ENCODE peak calls at places on chromosomes 13 and 19, in five cellular contexts. One of them, this sample, is unnamed.

GRCh38 chr13:78680611-78681010 is 21.7 kb upstream of the OBI1 start:
- DNase-seq in fibroblast of lung: no peak
- DNase-seq in right lobe of liver: no peak
- DNase-seq in transverse colon: no peak
- DNase-seq in tibial nerve: no peak
- DNase-seq in this sample: no peak

GRCh38 chr13:49292742-49293498 is 45.2 kb downstream of the CDADC1 start:
- DNase-seq in fibroblast of lung: peak
- DNase-seq in right lobe of liver: peak
- DNase-seq in transverse colon: no peak
- DNase-seq in tibial nerve: no peak
- DNase-seq in this sample: no peak

GRCh38 chr19:3723110-3723488 is 14.9 kb downstream of the TJP3 start:
- DNase-seq in right lobe of liver: no peak
- DNase-seq in tibial nerve: no peak
- DNase-seq in fibroblast of lung: no peak
- DNase-seq in transverse colon: no peak
- DNase-seq in this sample: no peak

GRCh38 chr13:27384285-27384684 is 40.1 kb upstream of the GTF3A start:
- DNase-seq in tibial nerve: no peak
- DNase-seq in fibroblast of lung: no peak
- DNase-seq in right lobe of liver: no peak
- DNase-seq in transverse colon: no peak
- DNase-seq in this sample: no peak

GRCh38 chr19:959935-960502 is 24.1 kb upstream of the WDR18 start:
- DNase-seq in fibroblast of lung: no peak
- DNase-seq in tibial nerve: no peak
- DNase-seq in right lobe of liver: no peak
- DNase-seq in transverse colon: no peak
- DNase-seq in this sample: no peak

GRCh38 chr19:32669205-32669785 is 5.7 kb downstream of the ANKRD27 start:
- DNase-seq in right lobe of liver: no peak
- DNase-seq in transverse colon: no peak
- DNase-seq in fibroblast of lung: no peak
- DNase-seq in tibial nerve: no peak
- DNase-seq in this sample: no peak

GRCh38 chr19:54021363-54021762 is 29.9 kb downstream of the CACNG6 start:
- DNase-seq in right lobe of liver: no peak
- DNase-seq in fibroblast of lung: no peak
- DNase-seq in transverse colon: no peak
- DNase-seq in tibial nerve: no peak
- DNase-seq in this sample: no peak

GRCh38 chr13:98785968-98786367 is 33.5 kb upstream of the SLC15A1 start:
- DNase-seq in right lobe of liver: no peak
- DNase-seq in tibial nerve: no peak
- DNase-seq in fibroblast of lung: no peak
- DNase-seq in transverse colon: no peak
- DNase-seq in this sample: no peak

GRCh38 chr13:35471466-35472307 is 4.8 kb downstream of the MAB21L1 start:
- DNase-seq in transverse colon: no peak
- DNase-seq in right lobe of liver: no peak
- DNase-seq in tibial nerve: no peak
- DNase-seq in fibroblast of lung: no peak
- DNase-seq in this sample: no peak

GRCh38 chr13:110233682-110234280 is 73.2 kb downstream of the COL4A1 start:
- DNase-seq in tibial nerve: no peak
- DNase-seq in right lobe of liver: no peak
- DNase-seq in fibroblast of lung: no peak
- DNase-seq in transverse colon: no peak
- DNase-seq in this sample: no peak

GRCh38 chr13:36297600-36298338 is at the start of gene CCDC169:
- DNase-seq in transverse colon: peak
- DNase-seq in fibroblast of lung: peak
- DNase-seq in tibial nerve: peak
- DNase-seq in right lobe of liver: peak
- DNase-seq in this sample: peak

GRCh38 chr19:38412961-38413360 is 10.1 kb downstream of the FAM98C start:
- DNase-seq in transverse colon: no peak
- DNase-seq in fibroblast of lung: no peak
- DNase-seq in right lobe of liver: no peak
- DNase-seq in tibial nerve: no peak
- DNase-seq in this sample: no peak

GRCh38 chr19:23822735-23823134 is 64.0 kb upstream of the ZNF681 start:
- DNase-seq in right lobe of liver: no peak
- DNase-seq in fibroblast of lung: no peak
- DNase-seq in tibial nerve: no peak
- DNase-seq in transverse colon: no peak
- DNase-seq in this sample: no peak

GRCh38 chr13:27135023-27135422 is 36.6 kb downstream of the USP12 start:
- DNase-seq in transverse colon: no peak
- DNase-seq in tibial nerve: no peak
- DNase-seq in fibroblast of lung: no peak
- DNase-seq in right lobe of liver: no peak
- DNase-seq in this sample: no peak

GRCh38 chr13:111241862-111242261 is 78.6 kb upstream of the TEX29 start:
- DNase-seq in transverse colon: no peak
- DNase-seq in fibroblast of lung: no peak
- DNase-seq in right lobe of liver: no peak
- DNase-seq in tibial nerve: no peak
- DNase-seq in this sample: no peak

GRCh38 chr19:53772943-53773342 is 51.2 kb downstream of the NLRP12 start:
- DNase-seq in fibroblast of lung: peak
- DNase-seq in transverse colon: peak
- DNase-seq in right lobe of liver: peak
- DNase-seq in tibial nerve: peak
- DNase-seq in this sample: no peak

GRCh38 chr13:46184277-46184699 is 2.3 kb upstream of the LCP1 start:
- DNase-seq in fibroblast of lung: no peak
- DNase-seq in tibial nerve: no peak
- DNase-seq in transverse colon: peak
- DNase-seq in right lobe of liver: no peak
- DNase-seq in this sample: no peak
- H3K27ac ChIP-seq in fibroblast of lung: no peak
- H3K27ac ChIP-seq in tibial nerve: no peak
- H3K27ac ChIP-seq in transverse colon: peak
- H3K27ac ChIP-seq in right lobe of liver: no peak
- H3K27ac ChIP-seq in this sample: no peak

GRCh38 chr19:50501568-50502475 is 9.2 kb downstream of the JOSD2 start:
- DNase-seq in right lobe of liver: no peak
- DNase-seq in transverse colon: no peak
- DNase-seq in tibial nerve: no peak
- DNase-seq in fibroblast of lung: no peak
- DNase-seq in this sample: no peak

GRCh38 chr19:50500753-50501151 is 10.2 kb downstream of the JOSD2 start:
- DNase-seq in right lobe of liver: no peak
- DNase-seq in tibial nerve: no peak
- DNase-seq in fibroblast of lung: no peak
- DNase-seq in transverse colon: no peak
- DNase-seq in this sample: no peak

GRCh38 chr19:50501186-50501567 is 9.8 kb downstream of the JOSD2 start:
- DNase-seq in tibial nerve: no peak
- DNase-seq in fibroblast of lung: no peak
- DNase-seq in transverse colon: no peak
- DNase-seq in right lobe of liver: no peak
- DNase-seq in this sample: no peak

GRCh38 chr19:50498219-50499056 is 12.6 kb downstream of the JOSD2 start:
- DNase-seq in tibial nerve: no peak
- DNase-seq in transverse colon: no peak
- DNase-seq in fibroblast of lung: no peak
- DNase-seq in right lobe of liver: no peak
- DNase-seq in this sample: no peak

DNA sequence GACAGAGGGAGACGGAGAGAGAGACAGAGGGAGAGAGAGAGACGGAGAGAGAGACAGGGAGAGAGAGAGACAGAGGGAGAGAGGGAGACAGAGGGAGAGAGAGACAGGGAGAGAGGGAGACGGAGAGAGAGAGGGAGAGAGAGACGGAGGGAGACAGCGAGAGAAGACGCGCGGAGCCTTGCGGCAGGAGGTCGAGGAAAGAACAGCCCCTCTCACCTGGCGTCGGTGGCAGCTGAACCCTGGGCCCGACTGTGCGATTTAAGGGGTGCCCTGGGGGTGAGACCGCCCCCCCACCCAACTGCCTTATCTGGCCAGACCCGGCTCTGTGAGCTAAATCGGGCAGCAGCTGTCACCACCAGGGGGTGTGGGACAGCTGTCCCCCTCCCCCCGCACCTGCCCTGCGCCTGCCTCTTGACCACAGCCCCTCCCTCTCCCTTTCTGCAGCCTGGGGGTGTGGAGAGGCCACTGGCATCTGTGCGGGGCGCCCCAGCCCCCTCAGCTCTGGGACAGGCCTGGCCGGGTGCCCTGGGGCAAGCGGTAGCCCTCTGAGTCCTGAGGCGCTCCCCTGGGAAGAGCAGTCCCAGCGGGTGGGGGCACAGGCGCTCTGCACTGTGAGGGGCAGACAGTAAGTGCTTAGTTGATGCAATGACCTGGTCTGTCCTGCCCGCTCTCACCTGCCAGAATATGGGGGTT is 10.8 kb downstream of the JOSD2 start:
- DNase-seq in transverse colon: no peak
- DNase-seq in fibroblast of lung: no peak
- DNase-seq in right lobe of liver: no peak
- DNase-seq in tibial nerve: no peak
- DNase-seq in this sample: no peak
- TF ChIP-seq CTCF in transverse colon: no peak
- TF ChIP-seq CTCF in fibroblast of lung: peak
- TF ChIP-seq CTCF in right lobe of liver: no peak
- TF ChIP-seq CTCF in tibial nerve: peak
- TF ChIP-seq CTCF in this sample: no peak

GRCh38 chr13:114018461-114019055 is 44.7 kb upstream of the C13orf46 start:
- DNase-seq in fibroblast of lung: no peak
- DNase-seq in transverse colon: no peak
- DNase-seq in tibial nerve: no peak
- DNase-seq in right lobe of liver: no peak
- DNase-seq in this sample: no peak
- H3K4me3 ChIP-seq in fibroblast of lung: no peak
- H3K4me3 ChIP-seq in transverse colon: no peak
- H3K4me3 ChIP-seq in tibial nerve: no peak
- H3K4me3 ChIP-seq in right lobe of liver: no peak
- H3K4me3 ChIP-seq in this sample: no peak

DNA sequence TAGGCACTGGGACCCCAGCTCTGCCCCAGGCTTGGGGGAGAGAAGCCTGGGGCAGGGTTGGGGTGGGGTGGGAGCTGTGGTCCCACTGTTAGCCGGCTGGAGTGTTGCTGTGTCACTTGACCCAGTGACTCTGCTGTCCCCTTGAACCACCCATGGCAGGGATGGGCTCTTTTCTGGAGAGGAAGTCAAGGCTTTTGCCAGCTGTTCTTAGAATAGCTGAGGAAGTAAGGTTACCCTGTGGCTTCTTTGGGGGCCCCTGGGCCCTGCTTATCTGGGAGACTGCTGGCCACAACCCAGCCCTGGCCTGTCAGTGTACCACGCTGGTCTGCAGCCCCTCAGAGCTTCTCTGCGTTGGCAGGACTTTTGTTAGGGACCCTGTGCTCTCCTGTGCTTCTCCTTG is 9.1 kb downstream of the PNPLA6 start:
- DNase-seq in transverse colon: no peak
- DNase-seq in fibroblast of lung: no peak
- DNase-seq in right lobe of liver: no peak
- DNase-seq in tibial nerve: no peak
- DNase-seq in this sample: no peak
- H3K27ac ChIP-seq in transverse colon: peak
- H3K27ac ChIP-seq in fibroblast of lung: no peak
- H3K27ac ChIP-seq in right lobe of liver: peak
- H3K27ac ChIP-seq in tibial nerve: peak
- H3K27ac ChIP-seq in this sample: peak

GRCh38 chr13:48068036-48068435 is 26.9 kb downstream of the MED4 start:
- DNase-seq in tibial nerve: no peak
- DNase-seq in fibroblast of lung: no peak
- DNase-seq in right lobe of liver: no peak
- DNase-seq in transverse colon: no peak
- DNase-seq in this sample: no peak
- TF ChIP-seq CTCF in tibial nerve: no peak
- TF ChIP-seq CTCF in fibroblast of lung: no peak
- TF ChIP-seq CTCF in right lobe of liver: no peak
- TF ChIP-seq CTCF in transverse colon: no peak
- TF ChIP-seq CTCF in this sample: no peak

DNA sequence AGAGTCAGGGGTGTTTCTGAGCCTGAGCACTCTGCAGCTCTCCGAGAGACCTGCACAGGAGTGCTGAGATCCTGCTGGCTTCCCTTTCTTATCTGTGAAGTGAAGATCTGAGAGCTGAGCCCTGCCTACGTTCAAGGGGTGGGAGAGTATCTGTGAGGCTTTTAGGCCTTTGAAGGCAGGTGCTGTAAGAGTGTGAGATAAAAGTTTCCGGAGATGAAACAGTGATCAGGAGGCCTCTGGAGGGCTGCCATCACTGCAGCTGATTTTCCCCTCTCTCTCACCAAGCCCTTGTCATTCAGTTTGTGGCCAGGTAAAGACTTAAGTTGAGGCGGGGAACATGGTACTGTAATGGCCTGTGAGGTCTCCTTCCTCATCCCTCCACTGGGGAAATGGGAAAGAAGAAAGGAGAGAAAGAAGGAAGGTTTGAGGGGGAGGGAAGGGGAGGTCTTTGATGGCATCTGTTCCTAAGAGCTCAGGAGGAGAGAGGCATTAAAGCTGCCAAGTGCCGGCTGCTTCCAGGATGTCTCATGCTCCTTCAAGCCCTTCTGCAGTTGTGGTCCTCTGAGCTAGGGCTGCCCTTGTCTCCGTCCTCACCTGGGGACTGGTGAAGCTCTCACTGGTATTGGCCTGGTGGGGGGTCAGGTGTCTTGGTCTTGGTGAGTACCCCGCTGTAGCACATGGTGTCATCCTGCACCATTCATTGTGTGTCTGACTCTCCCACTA is 83.3 kb downstream of the AKAP11 start:
- DNase-seq in fibroblast of lung: peak
- DNase-seq in tibial nerve: no peak
- DNase-seq in right lobe of liver: no peak
- DNase-seq in transverse colon: no peak
- DNase-seq in this sample: no peak
- H3K4me3 ChIP-seq in fibroblast of lung: no peak
- H3K4me3 ChIP-seq in tibial nerve: no peak
- H3K4me3 ChIP-seq in right lobe of liver: no peak
- H3K4me3 ChIP-seq in transverse colon: no peak
- H3K4me3 ChIP-seq in this sample: no peak

DNA sequence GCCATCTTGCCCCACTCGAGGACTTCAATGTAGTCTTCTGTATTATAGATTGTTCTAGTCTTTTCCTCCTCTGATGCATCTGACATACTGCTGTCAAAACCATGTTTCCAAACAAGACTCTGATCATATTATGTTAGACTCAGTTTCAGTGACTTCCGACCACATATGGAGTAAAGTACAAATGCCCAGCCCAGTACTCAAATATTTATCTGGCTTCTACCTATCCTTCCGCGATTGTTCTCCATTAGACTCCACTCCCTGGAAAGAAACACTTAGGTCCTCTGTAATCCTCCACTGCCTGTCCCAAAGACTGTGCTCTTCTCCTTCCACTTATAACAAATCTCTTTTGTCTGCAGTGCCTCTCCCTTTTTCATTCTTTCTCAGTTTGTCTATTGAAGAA is 439.5 kb downstream of the EFNB2 start:
- DNase-seq in right lobe of liver: no peak
- DNase-seq in fibroblast of lung: no peak
- DNase-seq in transverse colon: no peak
- DNase-seq in tibial nerve: no peak
- DNase-seq in this sample: no peak
- H3K27ac ChIP-seq in right lobe of liver: no peak
- H3K27ac ChIP-seq in fibroblast of lung: no peak
- H3K27ac ChIP-seq in transverse colon: peak
- H3K27ac ChIP-seq in tibial nerve: no peak
- H3K27ac ChIP-seq in this sample: no peak

GRCh38 chr19:47608074-47608907 is 643 bp upstream of the BICRA start:
- DNase-seq in tibial nerve: peak
- DNase-seq in right lobe of liver: peak
- DNase-seq in fibroblast of lung: peak
- DNase-seq in transverse colon: peak
- DNase-seq in this sample: peak
- TF ChIP-seq CTCF in tibial nerve: peak
- TF ChIP-seq CTCF in right lobe of liver: no peak
- TF ChIP-seq CTCF in fibroblast of lung: peak
- TF ChIP-seq CTCF in transverse colon: peak
- TF ChIP-seq CTCF in this sample: no peak

This sample was measured in coronary artery.